ENCODE peak calls at places on chromosome 22, in five cellular contexts. H, X, E, S and J are unnamed samples. For H3K27me3, the result is how much of the 10 kb centered on the place peaks cover.

GRCh38 chr22:17910561-17911311 is 113.6 kb downstream of the MICAL3 start:
- DNase-seq in S (peak), X (peak), H (no peak), E (peak), J (no peak)

GRCh38 chr22:25368271-25368670 is 148.8 kb downstream of the CRYBB2 start:
- DNase-seq in H (no peak), X (no peak), S (peak), E (no peak), J (no peak)

GRCh38 chr22:38861170-38861874 is 10.7 kb downstream of the CBX6 start:
- DNase-seq in S (no peak), E (peak), H (no peak), X (no peak), J (no peak)

GRCh38 chr22:32698926-32699619 is 102.4 kb upstream of the TIMP3 start:
- DNase-seq in X (peak), E (no peak), H (no peak), S (peak), J (no peak)

GRCh38 chr22:34847072-34847471 is 218.9 kb upstream of the ISX start:
- DNase-seq in X (no peak), E (no peak), H (no peak), S (no peak), J (no peak)

GRCh38 chr22:26536056-26536761 is 23.9 kb upstream of the TFIP11 start:
- DNase-seq in E (no peak), X (no peak), S (no peak), H (no peak), J (no peak)

GRCh38 chr22:46067159-46068111 is 82.9 kb upstream of the PPARA start:
- DNase-seq in S (peak), X (no peak), E (no peak), H (no peak), J (no peak)

GRCh38 chr22:44693756-44694155 is 8.2 kb upstream of the PRR5 start:
- DNase-seq in S (no peak), E (no peak), H (no peak), X (no peak), J (no peak)

GRCh38 chr22:45192701-45193187 is 29.0 kb downstream of the NUP50 start:
- DNase-seq in S (no peak), E (no peak), H (no peak), X (no peak), J (no peak)

GRCh38 chr22:30809086-30809485 is 114.4 kb downstream of the OSBP2 start:
- DNase-seq in S (no peak), H (no peak), X (no peak), E (no peak), J (no peak)

GRCh38 chr22:32466496-32466895 is 2.2 kb upstream of the BPIFC start:
- DNase-seq in X (no peak), S (no peak), E (no peak), H (no peak), J (no peak)

GRCh38 chr22:26054846-26055245 is 114.4 kb upstream of the SEZ6L start:
- DNase-seq in S (no peak), H (no peak), E (no peak), X (no peak), J (no peak)

GRCh38 chr22:39317084-39317755 is 2.2 kb downstream of the RPL3 start:
- DNase-seq in H (no peak), S (no peak), X (no peak), E (peak), J (peak)

GRCh38 chr22:32685527-32685926 is 116.0 kb upstream of the TIMP3 start:
- DNase-seq in S (no peak), H (no peak), E (no peak), X (no peak), J (no peak)

GRCh38 chr22:49614966-49615965 is 212.4 kb downstream of the BRD1 start:
- DNase-seq in E (no peak), X (no peak), H (no peak), S (no peak), J (no peak)

GRCh38 chr22:49934144-49934890 is 15.9 kb downstream of the CRELD2 start:
- DNase-seq in H (no peak), E (peak), S (peak), X (peak), J (no peak)

DNA sequence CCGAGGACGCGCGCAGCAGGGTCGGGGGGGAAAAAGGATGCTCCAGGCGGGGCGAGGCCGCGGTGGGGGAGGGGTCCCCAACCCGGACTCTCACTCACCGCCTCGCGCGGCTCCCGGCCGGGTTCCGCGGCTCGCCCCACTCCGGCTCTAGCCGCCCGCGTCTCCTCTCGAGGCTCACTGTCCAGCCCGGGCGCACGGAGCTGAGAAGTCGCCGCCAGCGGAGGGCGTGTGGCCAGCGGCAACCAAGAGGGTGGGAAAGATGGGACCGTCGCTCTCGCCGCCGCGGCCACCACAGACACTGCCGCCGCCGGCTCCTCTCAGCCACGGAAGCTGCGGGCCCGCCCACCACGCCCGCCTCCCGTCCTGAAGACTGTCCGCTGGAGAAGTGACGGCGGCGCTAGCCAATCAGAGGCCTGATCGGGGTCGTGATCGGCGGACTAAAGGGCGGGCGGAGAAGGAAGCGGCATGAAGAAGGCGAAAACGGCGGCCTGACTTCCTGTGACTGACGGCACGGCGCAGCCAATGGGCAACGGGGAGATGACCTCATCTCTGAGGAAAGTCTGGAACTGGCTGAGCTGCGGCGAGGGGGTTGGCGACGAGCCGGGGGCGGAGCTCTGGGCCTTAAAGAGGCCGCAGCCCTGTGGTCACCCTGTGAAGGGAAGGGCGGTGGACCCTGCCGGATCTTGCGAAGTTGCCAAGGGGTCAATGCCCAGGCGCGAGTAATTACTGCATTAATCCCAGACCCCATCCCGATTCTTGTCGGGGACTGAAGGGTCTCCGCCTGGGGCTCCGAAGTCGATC is at the start of gene MRTFA:
- DNase-seq in X (peak), E (peak), S (peak), H (peak), J (peak)
- TF ChIP-seq POLR2A in X (peak), E (peak), S (peak), H (peak), J (peak)

GRCh38 chr22:37568448-37569008 is 8.2 kb downstream of the CDC42EP1 start:
- DNase-seq in X (no peak), E (peak), H (no peak), S (no peak), J (no peak)

GRCh38 chr22:37571258-37571991 is 8.5 kb downstream of the LGALS2 start:
- DNase-seq in S (no peak), H (peak), X (no peak), E (no peak), J (no peak)

GRCh38 chr22:37569009-37569920 is 9.0 kb downstream of the CDC42EP1 start:
- DNase-seq in X (no peak), E (peak), S (no peak), H (no peak), J (no peak)

GRCh38 chr22:37570661-37570976 is 9.3 kb downstream of the LGALS2 start:
- DNase-seq in E (no peak), S (no peak), H (no peak), X (no peak), J (no peak)

DNA sequence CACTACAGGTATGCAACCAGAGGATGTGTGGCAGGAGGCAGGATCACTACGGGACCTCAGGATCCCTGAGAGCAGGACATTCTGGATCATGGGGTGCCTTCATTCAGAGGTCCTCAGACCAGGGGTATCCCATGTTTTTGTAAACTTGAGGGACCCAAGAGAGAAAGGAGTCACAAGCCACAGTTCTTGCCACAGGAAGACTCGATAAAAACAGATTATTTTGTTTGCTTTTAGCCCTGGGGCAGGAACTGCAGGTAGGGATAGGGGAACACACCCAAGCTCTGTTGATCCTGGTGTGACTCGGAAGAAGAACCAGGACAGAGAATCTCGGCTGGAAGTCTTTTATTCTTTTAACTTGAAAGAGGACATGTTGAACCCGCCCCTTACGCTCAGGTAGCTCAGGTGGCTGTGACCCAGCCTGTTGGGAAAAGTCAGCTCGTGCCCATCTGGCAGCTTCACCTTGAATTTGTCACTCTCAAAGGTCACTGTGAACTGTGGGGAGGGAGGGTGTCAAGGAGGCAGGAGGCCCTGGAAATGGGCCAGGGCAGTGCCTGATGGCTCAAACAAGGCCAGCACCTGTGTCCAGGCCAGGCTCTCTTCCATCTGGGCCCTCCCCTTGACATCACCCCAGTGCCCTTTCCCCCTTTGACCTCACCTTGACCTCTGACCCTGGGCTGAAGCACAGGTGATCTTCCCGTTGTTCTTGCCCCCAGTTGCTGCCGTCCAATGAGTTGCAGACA is 9.8 kb downstream of the LGALS2 start:
- DNase-seq in E (peak), H (no peak), S (no peak), X (no peak), J (no peak)
- H3K27me3 ChIP-seq in E (under half), H (under half), S (under half), X (under half), J (under half)

DNA sequence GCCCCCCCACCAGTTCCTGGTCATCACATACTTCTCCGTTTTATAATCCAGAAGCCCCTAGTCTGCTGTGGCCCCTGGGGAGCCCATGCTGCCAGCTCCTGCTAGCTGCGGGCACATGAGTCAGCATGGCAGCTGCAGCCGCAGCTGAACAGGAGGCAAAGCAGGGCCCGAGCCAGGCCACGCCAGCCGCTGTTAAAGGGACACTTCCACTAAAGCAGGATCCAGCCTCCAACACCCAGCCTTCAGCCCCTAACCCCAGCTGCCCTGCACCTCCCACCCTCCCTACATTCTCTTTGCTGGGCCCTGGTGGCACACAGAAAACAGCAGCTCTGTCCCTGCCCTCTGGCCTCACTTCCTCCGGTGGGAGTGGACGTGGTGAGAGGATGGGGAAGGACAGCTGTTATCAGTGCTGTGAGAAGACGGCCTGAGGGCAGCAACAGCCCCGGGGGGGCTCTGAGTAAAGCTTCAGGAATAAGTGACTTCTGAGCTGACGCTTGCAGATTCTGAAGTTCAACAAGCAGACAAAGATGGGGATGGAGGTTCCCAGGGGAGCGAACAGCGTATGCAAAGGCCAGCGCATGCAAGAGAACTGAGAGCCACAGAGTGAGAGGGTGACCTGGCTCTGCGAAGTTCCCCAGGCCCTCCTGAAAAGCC is 688 bp upstream of the LRRC74B start:
- DNase-seq in H (no peak), S (no peak), X (no peak), E (no peak), J (no peak)
- TF ChIP-seq POLR2A in H (no peak), S (no peak), X (no peak), E (no peak), J (no peak)

DNA sequence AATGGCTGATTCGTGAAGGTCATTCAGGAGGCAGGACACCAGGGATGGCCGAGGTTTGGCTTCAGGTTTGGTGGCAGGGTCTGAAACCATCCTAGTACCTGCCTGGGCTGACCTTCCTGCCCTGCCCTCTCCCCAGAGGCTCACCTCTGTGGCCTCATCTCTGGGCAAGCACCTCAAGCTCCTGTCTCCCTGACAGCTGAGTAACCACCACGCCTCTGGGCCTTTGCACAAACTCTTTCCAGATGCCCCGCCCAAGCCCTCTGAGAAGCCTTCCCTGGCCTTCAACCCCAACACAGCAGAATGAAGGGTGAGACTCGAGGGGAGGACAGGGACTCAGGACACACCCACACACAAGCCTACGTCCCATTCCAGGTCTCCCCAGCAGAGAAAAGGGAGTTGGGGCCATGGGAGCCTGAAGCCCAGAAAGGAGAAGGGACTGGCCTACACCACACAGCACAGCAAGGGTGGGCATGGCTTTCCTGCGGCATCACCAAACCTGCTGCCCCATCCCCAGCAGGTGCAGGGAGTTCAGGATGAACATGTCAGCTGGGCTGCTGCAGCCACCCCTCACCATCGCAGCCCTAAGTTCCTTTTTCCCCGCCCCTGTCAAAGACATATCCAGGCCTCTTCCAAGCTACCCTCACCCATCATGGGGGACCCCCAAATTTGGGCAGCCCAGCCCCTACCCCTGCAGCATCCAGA is 2.4 kb downstream of the SHISA8 start:
- DNase-seq in E (no peak), S (no peak), H (no peak), X (no peak), J (no peak)
- H3K27me3 ChIP-seq in E (under half), S (half or more), H (under half), X (under half), J (under half)

GRCh38 chr22:37484115-37485005 is 1.8 kb downstream of the MFNG start:
- DNase-seq in X (peak), H (no peak), S (peak), E (no peak), J (no peak)
- TF ChIP-seq POLR2A in X (no peak), H (no peak), S (no peak), E (no peak), J (no peak)

GRCh38 chr22:48323746-48324145 is 1503.9 kb downstream of the BRD1 start:
- DNase-seq in S (no peak), H (no peak), E (no peak), X (no peak), J (no peak)

GRCh38 chr22:48320671-48321515 is 1506.8 kb downstream of the BRD1 start:
- DNase-seq in S (no peak), H (no peak), E (no peak), X (no peak), J (no peak)

GRCh38 chr22:48320048-48320655 is 1507.5 kb downstream of the BRD1 start:
- DNase-seq in E (no peak), H (no peak), S (no peak), X (no peak), J (no peak)

GRCh38 chr22:48321986-48322545 is 1505.6 kb downstream of the BRD1 start:
- DNase-seq in E (no peak), H (no peak), X (no peak), S (no peak), J (no peak)

DNA sequence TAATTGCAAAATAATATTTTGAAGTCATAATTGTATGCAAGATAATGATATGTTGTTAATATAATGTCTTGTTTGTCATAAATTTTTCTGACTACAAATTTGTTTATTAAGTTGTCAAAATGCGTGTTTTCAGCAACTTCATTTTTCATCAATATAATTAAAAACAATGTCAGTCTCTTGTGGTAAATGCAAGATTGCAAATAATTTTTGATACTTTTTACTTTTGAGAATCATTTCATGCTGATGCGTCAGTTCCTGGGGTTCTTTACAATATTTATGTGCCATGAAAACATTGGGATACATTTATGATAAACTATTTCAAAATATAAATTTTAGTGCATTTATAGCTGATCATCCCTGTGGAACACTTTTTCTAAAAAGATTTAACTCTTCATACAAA is 1504.8 kb downstream of the BRD1 start:
- DNase-seq in E (no peak), H (no peak), X (no peak), S (no peak), J (no peak)
- H3K27me3 ChIP-seq in E (under half), H (under half), X (under half), S (under half), J (under half)